ENCODE peak calls at places on chromosomes 16 and 17, in ten cellular contexts. One of them, this sample, is unnamed. For H3K4me1 and H3K9me3, the result is how much of the 10 kb centered on the place peaks cover.

GRCh38 chr17:20095366-20096080 is 86.4 kb downstream of the SPECC1 start:
- DNase-seq in uterus: peak
- DNase-seq in lower lobe of right lung: no peak
- DNase-seq in tibial artery: peak
- DNase-seq in psoas muscle: peak
- DNase-seq in CD8-positive, alpha-beta memory T cell: no peak
- DNase-seq in small intestine: peak
- DNase-seq in endodermal cell: peak
- DNase-seq in SK-N-SH: peak
- DNase-seq in endothelial cell of umbilical vein: peak
- DNase-seq in this sample: peak

GRCh38 chr17:16037636-16038035 is 38.0 kb downstream of the TTC19 start:
- DNase-seq in uterus: no peak
- DNase-seq in lower lobe of right lung: no peak
- DNase-seq in tibial artery: no peak
- DNase-seq in psoas muscle: no peak
- DNase-seq in CD8-positive, alpha-beta memory T cell: no peak
- DNase-seq in small intestine: no peak
- DNase-seq in endodermal cell: no peak
- DNase-seq in SK-N-SH: no peak
- DNase-seq in endothelial cell of umbilical vein: no peak
- DNase-seq in this sample: no peak

GRCh38 chr17:55319933-55320593 is 55.3 kb downstream of the HLF start:
- DNase-seq in uterus: no peak
- DNase-seq in lower lobe of right lung: no peak
- DNase-seq in tibial artery: no peak
- DNase-seq in psoas muscle: no peak
- DNase-seq in CD8-positive, alpha-beta memory T cell: no peak
- DNase-seq in small intestine: no peak
- DNase-seq in endodermal cell: no peak
- DNase-seq in SK-N-SH: no peak
- DNase-seq in endothelial cell of umbilical vein: no peak
- DNase-seq in this sample: no peak

GRCh38 chr16:89370081-89370511 is 120.3 kb downstream of the ANKRD11 start:
- DNase-seq in uterus: no peak
- DNase-seq in lower lobe of right lung: no peak
- DNase-seq in tibial artery: no peak
- DNase-seq in psoas muscle: no peak
- DNase-seq in CD8-positive, alpha-beta memory T cell: no peak
- DNase-seq in small intestine: no peak
- DNase-seq in endodermal cell: no peak
- DNase-seq in SK-N-SH: no peak
- DNase-seq in endothelial cell of umbilical vein: no peak
- DNase-seq in this sample: no peak

GRCh38 chr16:87297918-87298631 is 19.1 kb downstream of the C16orf95 start:
- DNase-seq in uterus: no peak
- DNase-seq in lower lobe of right lung: no peak
- DNase-seq in tibial artery: no peak
- DNase-seq in psoas muscle: no peak
- DNase-seq in CD8-positive, alpha-beta memory T cell: no peak
- DNase-seq in small intestine: peak
- DNase-seq in endodermal cell: peak
- DNase-seq in SK-N-SH: peak
- DNase-seq in endothelial cell of umbilical vein: peak
- DNase-seq in this sample: no peak

GRCh38 chr16:14354561-14355351 is 275.3 kb downstream of the PARN start:
- DNase-seq in uterus: no peak
- DNase-seq in lower lobe of right lung: no peak
- DNase-seq in tibial artery: no peak
- DNase-seq in psoas muscle: no peak
- DNase-seq in CD8-positive, alpha-beta memory T cell: peak
- DNase-seq in small intestine: no peak
- DNase-seq in endodermal cell: no peak
- DNase-seq in SK-N-SH: no peak
- DNase-seq in endothelial cell of umbilical vein: no peak
- DNase-seq in this sample: no peak

GRCh38 chr16:383326-384020 is 1.7 kb upstream of the PGAP6 start:
- DNase-seq in uterus: no peak
- DNase-seq in lower lobe of right lung: peak
- DNase-seq in tibial artery: no peak
- DNase-seq in psoas muscle: no peak
- DNase-seq in CD8-positive, alpha-beta memory T cell: peak
- DNase-seq in small intestine: peak
- DNase-seq in endodermal cell: peak
- DNase-seq in SK-N-SH: no peak
- DNase-seq in endothelial cell of umbilical vein: peak
- DNase-seq in this sample: peak

GRCh38 chr17:51060396-51060795 is 60.3 kb downstream of the SPAG9 start:
- DNase-seq in uterus: no peak
- DNase-seq in lower lobe of right lung: no peak
- DNase-seq in tibial artery: no peak
- DNase-seq in psoas muscle: no peak
- DNase-seq in CD8-positive, alpha-beta memory T cell: no peak
- DNase-seq in small intestine: peak
- DNase-seq in endodermal cell: no peak
- DNase-seq in SK-N-SH: no peak
- DNase-seq in endothelial cell of umbilical vein: no peak
- DNase-seq in this sample: no peak

GRCh38 chr16:84571010-84571409 is 46.9 kb downstream of the COTL1 start:
- DNase-seq in uterus: no peak
- DNase-seq in lower lobe of right lung: no peak
- DNase-seq in tibial artery: no peak
- DNase-seq in psoas muscle: no peak
- DNase-seq in CD8-positive, alpha-beta memory T cell: no peak
- DNase-seq in small intestine: no peak
- DNase-seq in endodermal cell: no peak
- DNase-seq in SK-N-SH: no peak
- DNase-seq in endothelial cell of umbilical vein: no peak
- DNase-seq in this sample: no peak

GRCh38 chr16:72783716-72784320 is 264.1 kb downstream of the ZFHX3 start:
- DNase-seq in uterus: no peak
- DNase-seq in lower lobe of right lung: no peak
- DNase-seq in tibial artery: no peak
- DNase-seq in psoas muscle: no peak
- DNase-seq in CD8-positive, alpha-beta memory T cell: no peak
- DNase-seq in small intestine: no peak
- DNase-seq in endodermal cell: no peak
- DNase-seq in SK-N-SH: no peak
- DNase-seq in endothelial cell of umbilical vein: no peak
- DNase-seq in this sample: no peak

GRCh38 chr16:14635394-14636145 is 2.8 kb downstream of the BFAR start:
- DNase-seq in uterus: no peak
- DNase-seq in lower lobe of right lung: no peak
- DNase-seq in tibial artery: no peak
- DNase-seq in psoas muscle: no peak
- DNase-seq in CD8-positive, alpha-beta memory T cell: no peak
- DNase-seq in small intestine: peak
- DNase-seq in endodermal cell: no peak
- DNase-seq in SK-N-SH: no peak
- DNase-seq in endothelial cell of umbilical vein: no peak
- DNase-seq in this sample: no peak

DNA sequence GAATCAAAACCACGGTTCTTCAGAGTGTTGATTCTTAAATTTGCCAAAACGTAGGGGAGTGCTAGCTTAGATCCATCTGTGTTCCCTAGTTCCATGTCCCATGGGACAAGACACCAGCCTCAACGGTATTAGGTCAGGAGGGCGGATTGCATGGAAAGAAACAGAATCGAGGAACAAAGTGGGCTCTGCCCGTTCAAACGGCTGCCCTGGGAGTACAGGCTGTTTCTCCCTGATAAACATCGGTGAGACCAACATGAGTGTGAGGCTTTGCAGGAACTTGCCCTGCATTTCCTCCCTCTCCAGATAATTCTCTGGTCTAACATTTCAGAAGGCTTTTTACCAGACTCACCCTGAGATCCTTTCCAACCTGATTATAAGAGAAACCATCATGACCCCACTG is 82.2 kb downstream of the MRM3 start:
- DNase-seq in uterus: no peak
- DNase-seq in lower lobe of right lung: no peak
- DNase-seq in tibial artery: no peak
- DNase-seq in psoas muscle: no peak
- DNase-seq in CD8-positive, alpha-beta memory T cell: no peak
- DNase-seq in small intestine: no peak
- DNase-seq in endodermal cell: no peak
- DNase-seq in SK-N-SH: peak
- DNase-seq in endothelial cell of umbilical vein: peak
- DNase-seq in this sample: no peak
- H3K27ac ChIP-seq in uterus: no peak
- H3K27ac ChIP-seq in lower lobe of right lung: no peak
- H3K27ac ChIP-seq in tibial artery: no peak
- H3K27ac ChIP-seq in psoas muscle: peak
- H3K27ac ChIP-seq in CD8-positive, alpha-beta memory T cell: no peak
- H3K27ac ChIP-seq in small intestine: no peak
- H3K27ac ChIP-seq in endodermal cell: no peak
- H3K27ac ChIP-seq in SK-N-SH: no peak
- H3K27ac ChIP-seq in endothelial cell of umbilical vein: no peak
- H3K27ac ChIP-seq in this sample: no peak

DNA sequence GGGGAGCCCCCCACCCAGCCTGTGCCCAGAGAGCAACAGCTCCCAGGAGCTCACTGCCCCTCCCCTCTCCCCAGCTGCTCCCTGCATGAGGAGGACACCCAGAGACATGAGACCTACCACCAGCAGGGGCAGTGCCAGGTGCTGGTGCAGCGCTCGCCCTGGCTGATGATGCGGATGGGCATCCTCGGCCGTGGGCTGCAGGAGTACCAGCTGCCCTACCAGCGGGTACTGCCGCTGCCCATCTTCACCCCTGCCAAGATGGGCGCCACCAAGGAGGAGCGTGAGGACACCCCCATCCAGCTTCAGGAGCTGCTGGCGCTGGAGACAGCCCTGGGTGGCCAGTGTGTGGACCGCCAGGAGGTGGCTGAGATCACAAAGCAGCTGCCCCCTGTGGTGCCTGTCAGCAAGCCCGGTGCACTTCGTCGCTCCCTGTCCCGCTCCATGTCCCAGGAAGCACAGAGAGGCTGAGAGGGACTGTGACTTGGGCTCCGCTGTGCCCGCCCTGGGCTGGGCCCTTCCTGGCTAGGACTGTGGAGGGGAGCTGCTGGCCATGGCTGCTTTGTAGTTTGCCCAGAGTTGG is 583 bp downstream of the TCAP start:
- DNase-seq in uterus: no peak
- DNase-seq in lower lobe of right lung: no peak
- DNase-seq in tibial artery: no peak
- DNase-seq in psoas muscle: peak
- DNase-seq in CD8-positive, alpha-beta memory T cell: no peak
- DNase-seq in small intestine: no peak
- DNase-seq in endodermal cell: peak
- DNase-seq in SK-N-SH: peak
- DNase-seq in endothelial cell of umbilical vein: no peak
- DNase-seq in this sample: no peak
- H3K4me1 ChIP-seq in uterus: under half
- H3K4me1 ChIP-seq in lower lobe of right lung: half or more
- H3K4me1 ChIP-seq in tibial artery: half or more
- H3K4me1 ChIP-seq in psoas muscle: half or more
- H3K4me1 ChIP-seq in CD8-positive, alpha-beta memory T cell: under half
- H3K4me1 ChIP-seq in small intestine: under half
- H3K4me1 ChIP-seq in endodermal cell: under half
- H3K4me1 ChIP-seq in SK-N-SH: under half
- H3K4me1 ChIP-seq in endothelial cell of umbilical vein: under half
- H3K4me1 ChIP-seq in this sample: half or more

GRCh38 chr16:35182943-35183550 is 1723.6 kb downstream of the TP53TG3F start:
- DNase-seq in uterus: no peak
- DNase-seq in lower lobe of right lung: no peak
- DNase-seq in tibial artery: no peak
- DNase-seq in psoas muscle: no peak
- DNase-seq in CD8-positive, alpha-beta memory T cell: no peak
- DNase-seq in small intestine: no peak
- DNase-seq in endodermal cell: no peak
- DNase-seq in SK-N-SH: no peak
- DNase-seq in endothelial cell of umbilical vein: no peak
- DNase-seq in this sample: no peak

GRCh38 chr16:35180970-35181369 is 1721.6 kb downstream of the TP53TG3F start:
- DNase-seq in uterus: no peak
- DNase-seq in lower lobe of right lung: no peak
- DNase-seq in tibial artery: no peak
- DNase-seq in psoas muscle: no peak
- DNase-seq in CD8-positive, alpha-beta memory T cell: no peak
- DNase-seq in small intestine: no peak
- DNase-seq in endodermal cell: no peak
- DNase-seq in SK-N-SH: no peak
- DNase-seq in endothelial cell of umbilical vein: no peak
- DNase-seq in this sample: no peak

GRCh38 chr16:35184356-35184870 is 1725.0 kb downstream of the TP53TG3F start:
- DNase-seq in uterus: no peak
- DNase-seq in lower lobe of right lung: no peak
- DNase-seq in tibial artery: no peak
- DNase-seq in psoas muscle: no peak
- DNase-seq in CD8-positive, alpha-beta memory T cell: no peak
- DNase-seq in small intestine: no peak
- DNase-seq in endodermal cell: no peak
- DNase-seq in SK-N-SH: no peak
- DNase-seq in endothelial cell of umbilical vein: no peak
- DNase-seq in this sample: no peak

GRCh38 chr16:35182043-35182677 is 1722.7 kb downstream of the TP53TG3F start:
- DNase-seq in uterus: no peak
- DNase-seq in lower lobe of right lung: no peak
- DNase-seq in tibial artery: no peak
- DNase-seq in psoas muscle: no peak
- DNase-seq in CD8-positive, alpha-beta memory T cell: no peak
- DNase-seq in small intestine: no peak
- DNase-seq in endodermal cell: no peak
- DNase-seq in SK-N-SH: no peak
- DNase-seq in endothelial cell of umbilical vein: no peak
- DNase-seq in this sample: no peak

DNA sequence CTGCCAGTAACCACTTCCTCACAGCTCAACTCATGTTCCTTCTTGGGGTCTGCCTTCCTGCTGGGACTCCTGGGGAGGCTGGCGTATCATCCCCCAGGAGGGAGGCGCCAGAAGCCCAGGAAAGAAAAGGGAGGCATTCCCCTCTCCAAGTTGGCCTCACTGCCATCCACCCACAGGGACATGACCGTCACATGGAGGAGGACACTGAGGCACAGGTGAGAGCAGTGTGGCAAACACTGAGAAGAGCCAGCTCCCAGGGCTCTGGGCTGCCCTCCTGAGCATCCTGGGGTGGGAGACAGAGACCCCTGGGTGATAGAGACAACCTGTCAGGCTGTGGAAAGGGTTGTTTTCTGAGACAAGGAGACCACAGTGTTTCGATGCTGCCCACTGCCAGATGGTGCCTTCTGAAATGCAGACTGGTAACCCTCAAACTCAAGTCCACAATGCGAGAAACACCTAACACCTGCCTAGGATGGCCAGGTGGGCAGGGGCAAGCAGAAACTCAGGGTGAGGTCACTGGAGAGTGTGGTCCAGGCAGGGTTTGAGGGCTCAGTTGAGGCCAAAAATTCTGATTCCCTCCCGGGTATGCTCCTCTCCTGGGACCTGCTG is 1722.1 kb downstream of the TP53TG3F start:
- DNase-seq in uterus: no peak
- DNase-seq in lower lobe of right lung: no peak
- DNase-seq in tibial artery: no peak
- DNase-seq in psoas muscle: no peak
- DNase-seq in CD8-positive, alpha-beta memory T cell: no peak
- DNase-seq in small intestine: no peak
- DNase-seq in endodermal cell: no peak
- DNase-seq in SK-N-SH: no peak
- DNase-seq in endothelial cell of umbilical vein: no peak
- DNase-seq in this sample: no peak
- H3K9me3 ChIP-seq in uterus: under half
- H3K9me3 ChIP-seq in lower lobe of right lung: under half
- H3K9me3 ChIP-seq in tibial artery: under half
- H3K9me3 ChIP-seq in psoas muscle: under half
- H3K9me3 ChIP-seq in CD8-positive, alpha-beta memory T cell: under half
- H3K9me3 ChIP-seq in small intestine: under half
- H3K9me3 ChIP-seq in endodermal cell: half or more
- H3K9me3 ChIP-seq in SK-N-SH: under half
- H3K9me3 ChIP-seq in endothelial cell of umbilical vein: under half
- H3K9me3 ChIP-seq in this sample: under half

GRCh38 chr17:82751571-82752370 is at the start of gene TBCD:
- DNase-seq in uterus: peak
- DNase-seq in lower lobe of right lung: peak
- DNase-seq in tibial artery: peak
- DNase-seq in psoas muscle: peak
- DNase-seq in CD8-positive, alpha-beta memory T cell: peak
- DNase-seq in small intestine: peak
- DNase-seq in endodermal cell: peak
- DNase-seq in SK-N-SH: peak
- DNase-seq in endothelial cell of umbilical vein: peak
- DNase-seq in this sample: peak
- H3K27ac ChIP-seq in uterus: peak
- H3K27ac ChIP-seq in lower lobe of right lung: peak
- H3K27ac ChIP-seq in tibial artery: peak
- H3K27ac ChIP-seq in psoas muscle: peak
- H3K27ac ChIP-seq in CD8-positive, alpha-beta memory T cell: peak
- H3K27ac ChIP-seq in small intestine: peak
- H3K27ac ChIP-seq in endodermal cell: peak
- H3K27ac ChIP-seq in SK-N-SH: peak
- H3K27ac ChIP-seq in endothelial cell of umbilical vein: peak
- H3K27ac ChIP-seq in this sample: peak

This sample was measured in heart left ventricle.